ENCODE peak calls at places on chromosomes 11 and 22, in seven cellular contexts. F, D, K, W, E, B and I are unnamed samples.

GRCh38 chr11:25970726-25971508 is 361.0 kb upstream of the ANO3 start:
- DNase-seq in D (no peak), E (no peak), F (no peak), K (no peak), B (no peak), W (no peak), I (no peak)

GRCh38 chr11:82791779-82792178 is 58.1 kb upstream of the FAM181B start:
- DNase-seq in B (no peak), E (no peak), D (no peak), W (no peak), K (no peak), F (no peak), I (no peak)

GRCh38 chr11:106021181-106021966 is 666 bp downstream of the MSANTD4 start:
- DNase-seq in B (peak), K (peak), W (no peak), F (no peak), D (no peak), E (no peak), I (no peak)

GRCh38 chr11:16357776-16358175 is 1.4 kb upstream of the SOX6 start:
- DNase-seq in F (no peak), K (no peak), E (no peak), D (no peak), W (no peak), B (no peak), I (no peak)

GRCh38 chr22:19608114-19608494 is 83.9 kb upstream of the CLDN5 start:
- DNase-seq in B (no peak), W (no peak), E (no peak), D (no peak), K (no peak), F (no peak), I (no peak)

GRCh38 chr22:37141476-37141875 is 8.2 kb downstream of the IL2RB start:
- DNase-seq in K (no peak), D (no peak), E (no peak), W (no peak), B (no peak), F (no peak), I (no peak)

GRCh38 chr11:70751142-70751734 is 352.9 kb downstream of the CTTN start:
- DNase-seq in W (no peak), B (no peak), D (peak), F (no peak), E (no peak), K (no peak), I (no peak)

GRCh38 chr11:119084663-119085522 is at the start of gene HMBS:
- DNase-seq in D (peak), B (peak), K (peak), W (peak), F (peak), E (peak), I (peak)

GRCh38 chr11:124445646-124446139 is at the start of gene OR8B8:
- DNase-seq in D (no peak), F (no peak), K (no peak), B (no peak), E (no peak), W (no peak), I (no peak)

GRCh38 chr22:29308791-29309262 is 2.4 kb downstream of the GAS2L1 start:
- DNase-seq in F (no peak), B (peak), D (peak), K (peak), E (no peak), W (no peak), I (no peak)

GRCh38 chr11:86459002-86459385 is 84.3 kb downstream of the CCDC81 start:
- DNase-seq in W (no peak), B (peak), D (peak), K (peak), E (no peak), F (no peak), I (no peak)

GRCh38 chr11:60222141-60222540 is 20.8 kb downstream of the MS4A4E start:
- DNase-seq in F (no peak), B (no peak), W (no peak), K (no peak), E (no peak), D (no peak), I (no peak)

GRCh38 chr22:50568626-50569025 is 5.9 kb upstream of the SYCE3 start:
- DNase-seq in B (no peak), D (no peak), E (no peak), K (no peak), F (no peak), W (no peak), I (no peak)

GRCh38 chr22:19772422-19772672 is 11.8 kb downstream of the TBX1 start:
- DNase-seq in W (no peak), E (no peak), K (no peak), D (no peak), F (no peak), B (no peak), I (no peak)

GRCh38 chr11:77020751-77021150 is 13.4 kb upstream of the B3GNT6 start:
- DNase-seq in W (no peak), E (no peak), B (no peak), F (no peak), K (no peak), D (no peak), I (no peak)

GRCh38 chr11:35629914-35630313 is 11.7 kb downstream of the FJX1 start:
- DNase-seq in D (peak), B (peak), K (peak), F (no peak), W (no peak), E (no peak), I (no peak)

GRCh38 chr11:130269544-130269943 is 45.2 kb downstream of the ZBTB44 start:
- DNase-seq in D (no peak), F (no peak), K (peak), E (no peak), W (no peak), B (no peak), I (no peak)

GRCh38 chr11:47536925-47537324 is 16.0 kb downstream of the CELF1 start:
- DNase-seq in W (no peak), E (no peak), F (no peak), K (peak), D (no peak), B (no peak), I (no peak)

GRCh38 chr22:47608421-47608820 is 846.0 kb downstream of the TBC1D22A start:
- DNase-seq in B (no peak), K (no peak), D (no peak), W (no peak), E (no peak), F (no peak), I (no peak)

GRCh38 chr22:36027960-36028645 is 521 bp downstream of the RBFOX2 start:
- DNase-seq in F (peak), D (peak), E (peak), W (no peak), K (peak), B (peak), I (no peak)

GRCh38 chr22:43239102-43239875 is 52.4 kb upstream of the TTLL12 start:
- DNase-seq in E (no peak), F (no peak), W (no peak), B (no peak), D (no peak), K (peak), I (no peak)

GRCh38 chr22:22744412-22745224 is 100.2 kb downstream of the GGTLC2 start:
- DNase-seq in B (peak), W (no peak), K (no peak), D (no peak), F (no peak), E (no peak), I (no peak)

GRCh38 chr22:22746963-22747933 is 102.8 kb downstream of the GGTLC2 start:
- DNase-seq in K (no peak), E (no peak), D (no peak), W (no peak), F (no peak), B (no peak), I (no peak)

GRCh38 chr22:22746061-22746962 is 101.9 kb downstream of the GGTLC2 start:
- DNase-seq in B (no peak), K (no peak), F (no peak), E (no peak), D (no peak), W (no peak), I (no peak)

GRCh38 chr22:22743128-22743760 is 98.8 kb downstream of the GGTLC2 start:
- DNase-seq in W (no peak), E (no peak), F (no peak), B (no peak), D (no peak), K (no peak), I (no peak)

DNA sequence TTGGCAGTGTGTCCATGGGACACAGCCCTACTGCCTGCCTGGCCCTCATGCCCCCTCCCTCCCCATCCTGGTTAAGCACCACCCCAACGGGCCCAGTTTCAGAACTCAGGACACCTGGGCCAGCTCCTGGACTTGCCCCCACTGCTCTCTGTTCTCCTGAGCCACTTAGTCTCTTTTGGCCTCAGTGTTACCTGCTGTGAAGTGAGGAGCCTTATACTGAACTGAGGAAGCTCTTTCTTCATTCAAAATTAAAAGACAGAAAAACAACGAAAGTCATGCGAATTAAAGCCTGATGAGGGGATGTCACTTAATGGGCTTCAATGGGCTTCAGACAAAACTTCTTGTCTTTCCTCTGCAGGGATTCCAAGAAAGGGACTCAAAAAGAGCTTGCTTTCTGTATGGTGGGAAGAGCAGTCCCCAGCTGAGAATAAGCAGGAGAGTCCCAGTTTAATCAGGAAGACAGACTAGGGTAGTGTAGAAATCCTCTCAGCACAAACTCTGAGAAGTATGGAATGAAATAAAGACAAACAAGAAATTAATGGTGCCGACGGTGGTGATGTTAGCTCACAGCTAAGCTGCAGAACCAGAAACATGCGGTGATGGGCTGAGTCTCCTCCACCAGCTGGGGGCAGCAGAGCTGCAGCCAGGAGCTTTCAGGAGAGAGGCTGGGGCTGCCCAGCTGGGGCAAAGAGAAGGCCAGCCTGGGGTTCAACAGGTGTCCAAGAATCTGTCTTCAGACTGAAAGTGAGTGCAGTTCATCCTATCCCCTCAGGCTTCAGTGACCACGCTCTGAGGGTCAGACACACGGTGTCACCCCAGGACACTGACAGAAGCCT is 101.0 kb downstream of the GGTLC2 start:
- DNase-seq in B (peak), D (no peak), K (peak), E (no peak), W (no peak), F (peak), I (no peak)
- TF ChIP-seq CTCF in B (peak), D (peak), K (peak), E (peak), W (peak), F (peak), I (peak)

GRCh38 chr22:45082795-45083194 is 73.0 kb upstream of the PHF21B start:
- DNase-seq in D (no peak), F (peak), B (peak), W (no peak), K (peak), E (no peak), I (no peak)
- TF ChIP-seq CTCF in D (peak), F (peak), B (peak), W (no peak), K (peak), E (no peak), I (no peak)

GRCh38 chr11:73632996-73633395 is 13.4 kb upstream of the PLEKHB1 start:
- DNase-seq in D (peak), E (no peak), B (no peak), F (no peak), K (no peak), W (no peak), I (no peak)

GRCh38 chr11:73633999-73634398 is 12.4 kb upstream of the PLEKHB1 start:
- DNase-seq in F (no peak), E (no peak), K (no peak), D (no peak), B (no peak), W (no peak), I (no peak)

GRCh38 chr11:73640567-73640966 is 5.8 kb upstream of the PLEKHB1 start:
- DNase-seq in B (no peak), K (no peak), W (no peak), F (no peak), D (no peak), E (no peak), I (no peak)

GRCh38 chr11:73636249-73636648 is 10.1 kb upstream of the PLEKHB1 start:
- DNase-seq in W (no peak), E (no peak), K (no peak), D (no peak), F (no peak), B (no peak), I (no peak)

GRCh38 chr11:73637012-73637411 is 9.4 kb upstream of the PLEKHB1 start:
- DNase-seq in D (no peak), E (no peak), W (no peak), B (no peak), K (no peak), F (no peak), I (no peak)
- TF ChIP-seq CTCF in D (no peak), E (no peak), W (no peak), B (no peak), K (no peak), F (no peak), I (no peak)

GRCh38 chr11:44940835-44941234 is 9.8 kb downstream of the TP53I11 start:
- DNase-seq in F (no peak), D (no peak), E (no peak), K (no peak), W (no peak), B (no peak), I (no peak)

GRCh38 chr11:44938066-44938691 is 12.5 kb downstream of the TP53I11 start:
- DNase-seq in K (no peak), D (no peak), E (no peak), W (no peak), B (no peak), F (no peak), I (no peak)

GRCh38 chr11:44941286-44942021 is 9.2 kb downstream of the TP53I11 start:
- DNase-seq in F (no peak), B (no peak), W (no peak), K (no peak), D (no peak), E (no peak), I (no peak)

GRCh38 chr11:44940424-44940823 is 10.3 kb downstream of the TP53I11 start:
- DNase-seq in B (no peak), F (no peak), E (no peak), D (no peak), W (no peak), K (no peak), I (no peak)

DNA sequence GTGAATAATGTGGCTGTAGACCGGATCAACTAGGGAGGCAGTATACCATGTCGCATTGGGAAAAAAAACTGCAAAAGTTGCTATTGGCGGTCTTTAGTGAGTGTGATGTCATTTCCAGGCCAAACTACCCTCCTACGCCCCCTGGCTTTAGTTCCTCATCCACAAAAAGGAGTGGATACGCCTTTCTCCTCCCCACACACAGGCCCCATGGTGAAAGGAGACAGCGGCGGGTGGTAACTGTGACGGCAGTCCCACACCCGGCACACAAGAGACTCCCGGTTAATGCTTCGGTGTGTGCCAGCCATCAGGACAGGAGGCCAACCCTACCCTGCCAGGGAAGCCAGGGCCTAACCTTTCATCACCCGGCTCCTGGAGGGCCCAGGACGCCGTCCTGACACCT is 11.0 kb downstream of the TP53I11 start:
- DNase-seq in B (no peak), E (peak), D (no peak), F (peak), W (no peak), K (no peak), I (no peak)
- TF ChIP-seq CTCF in B (peak), E (no peak), D (peak), F (no peak), W (no peak), K (peak), I (peak)

DNA sequence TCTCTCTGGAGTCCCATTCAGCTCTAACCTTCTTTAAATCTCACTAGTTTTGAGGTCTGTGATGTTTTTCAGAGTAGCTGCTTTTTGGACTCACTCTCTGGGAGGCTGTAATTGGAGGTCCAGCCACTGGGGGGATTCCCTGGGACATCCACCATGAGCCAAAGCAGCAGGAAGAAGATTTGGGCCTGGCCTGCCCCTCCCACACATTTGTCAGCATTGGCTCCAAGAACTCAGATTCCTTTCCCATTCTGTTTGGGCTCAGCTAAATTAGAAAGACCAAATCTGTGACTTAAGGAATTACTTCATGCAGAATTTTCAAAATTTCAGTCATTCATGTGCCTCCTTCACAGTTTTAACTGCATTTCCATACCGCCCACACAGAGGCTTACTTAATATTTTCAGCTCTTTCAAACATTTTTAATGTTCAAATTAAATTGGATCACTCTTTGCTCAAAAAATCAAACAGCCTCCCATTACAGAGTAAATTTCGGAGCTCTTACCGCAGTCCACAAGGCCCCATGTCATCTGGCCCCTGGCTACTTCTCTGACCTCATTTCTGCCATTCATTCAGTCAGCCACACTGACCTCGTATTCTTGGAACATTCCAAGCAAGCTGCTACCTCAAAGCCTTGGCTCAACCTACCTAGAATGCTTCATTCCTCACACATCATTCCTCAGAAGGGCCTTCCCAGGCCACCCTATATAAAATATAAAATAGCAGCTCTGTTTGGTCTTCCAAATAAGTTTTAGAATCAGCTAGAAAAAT is 54.5 kb upstream of the RRAS2 start:
- DNase-seq in W (no peak), D (peak), B (peak), K (peak), E (no peak), F (no peak), I (no peak)
- TF ChIP-seq CTCF in W (no peak), D (peak), B (peak), K (peak), E (no peak), F (peak), I (no peak)

GRCh38 chr11:120744016-120744994 is 232.8 kb downstream of the GRIK4 start:
- DNase-seq in E (no peak), B (no peak), K (no peak), W (no peak), D (no peak), F (no peak), I (no peak)
- TF ChIP-seq CTCF in E (no peak), B (no peak), K (peak), W (no peak), D (peak), F (peak), I (no peak)

DNA sequence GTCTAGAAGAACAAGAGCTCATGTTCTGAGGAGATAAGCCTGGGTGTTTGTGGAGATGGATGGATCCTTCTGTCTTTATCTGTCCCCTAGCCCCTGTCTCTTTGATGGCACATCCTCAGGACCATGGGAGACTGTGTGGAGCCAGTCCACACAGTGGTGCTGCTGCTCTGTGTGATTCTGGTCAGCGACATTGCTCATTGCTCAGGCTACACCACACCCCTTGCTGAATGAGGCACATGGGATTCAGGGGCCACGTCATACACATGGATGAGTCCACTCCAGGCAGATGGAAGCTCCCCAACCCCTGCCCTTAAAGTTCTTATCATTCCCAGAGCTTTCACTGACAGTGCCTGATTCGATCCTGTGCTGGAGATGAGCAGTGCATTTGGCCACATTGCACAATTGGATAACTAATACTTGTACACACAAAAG is 222.2 kb downstream of the NAV2 start:
- DNase-seq in D (peak), B (peak), F (no peak), K (peak), W (no peak), E (peak), I (no peak)
- TF ChIP-seq CTCF in D (no peak), B (no peak), F (no peak), K (no peak), W (no peak), E (no peak), I (no peak)

GRCh38 chr11:2156416-2157182 is 4.4 kb downstream of the INS start:
- DNase-seq in K (peak), W (peak), B (peak), D (peak), E (peak), F (peak), I (peak)
- TF ChIP-seq CTCF in K (peak), W (peak), B (peak), D (peak), E (peak), F (peak), I (peak)